ENCODE peak calls at places on chromosome 7, in four cellular contexts. O is A549, N is HepG2, V is GM12878. H is an unnamed sample.

GRCh38 chr7:73885975-73886798 is 25.2 kb downstream of the TMEM270 start:
- DNase-seq in N (no peak), V (no peak), O (no peak), H (peak)

GRCh38 chr7:75611557-75612178 is 119.5 kb downstream of the SPDYE5 start:
- DNase-seq in N (peak), V (no peak), O (no peak), H (no peak)

GRCh38 chr7:14381306-14381705 is 391.8 kb upstream of the ETV1 start:
- DNase-seq in O (no peak), V (no peak), N (no peak), H (no peak)

GRCh38 chr7:38565289-38565688 is 65.9 kb downstream of the AMPH start:
- DNase-seq in N (no peak), O (no peak), V (no peak), H (no peak)

GRCh38 chr7:30304177-30304884 is 19.9 kb downstream of the ZNRF2 start:
- DNase-seq in O (no peak), N (peak), V (no peak), H (no peak)

GRCh38 chr7:113783403-113783802 is 135.4 kb downstream of the PPP1R3A start:
- DNase-seq in V (no peak), O (no peak), N (no peak), H (no peak)

GRCh38 chr7:1050956-1051690 is 6.8 kb downstream of the GPR146 start:
- DNase-seq in N (no peak), V (no peak), O (no peak), H (no peak)

GRCh38 chr7:94400022-94400421 is 5.3 kb downstream of the COL1A2 start:
- DNase-seq in N (no peak), V (no peak), O (no peak), H (no peak)

GRCh38 chr7:17659126-17659525 is 281.2 kb downstream of the SNX13 start:
- DNase-seq in N (no peak), O (no peak), V (no peak), H (no peak)

GRCh38 chr7:22361320-22361719 is 4.4 kb upstream of the RAPGEF5 start:
- DNase-seq in O (no peak), V (no peak), N (no peak), H (no peak)

GRCh38 chr7:128893251-128894100 is 17.0 kb downstream of the KCP start:
- DNase-seq in V (no peak), N (no peak), O (no peak), H (no peak)

GRCh38 chr7:40297741-40298311 is 163.0 kb downstream of the SUGCT start:
- DNase-seq in O (no peak), N (no peak), V (no peak), H (no peak)

GRCh38 chr7:20307901-20308300 is 22.8 kb upstream of the ITGB8 start:
- DNase-seq in N (no peak), O (no peak), V (no peak), H (no peak)

GRCh38 chr7:106767073-106767472 is 98.0 kb upstream of the PIK3CG start:
- DNase-seq in N (no peak), V (no peak), O (no peak), H (no peak)

GRCh38 chr7:43758029-43758860 is at the start of gene BLVRA:
- DNase-seq in V (no peak), N (peak), O (peak), H (peak)

GRCh38 chr7:2613113-2613925 is 18.5 kb upstream of the TTYH3 start:
- DNase-seq in N (no peak), O (no peak), V (no peak), H (no peak)

GRCh38 chr7:66016131-66016461 is 34.1 kb upstream of the GUSB start:
- DNase-seq in O (no peak), V (no peak), N (peak), H (peak)

GRCh38 chr7:95993420-95993819 is 221.1 kb downstream of the DYNC1I1 start:
- DNase-seq in N (no peak), V (no peak), O (no peak), H (no peak)

GRCh38 chr7:152556013-152556412 is 119.9 kb downstream of the XRCC2 start:
- DNase-seq in N (no peak), O (no peak), V (no peak), H (no peak)

GRCh38 chr7:16431646-16432424 is 10.5 kb upstream of the CRPPA start:
- DNase-seq in V (no peak), O (peak), N (peak), H (peak)

GRCh38 chr7:133859191-133859590 is 267.9 kb upstream of the LRGUK start:
- DNase-seq in N (no peak), V (no peak), O (no peak), H (no peak)

GRCh38 chr7:55539380-55539779 is 32.9 kb downstream of the VOPP1 start:
- DNase-seq in O (no peak), V (no peak), N (no peak), H (no peak)

GRCh38 chr7:76216683-76217082 is 15.0 kb downstream of the SRRM3 start:
- DNase-seq in N (no peak), V (no peak), O (no peak), H (no peak)

GRCh38 chr7:16462618-16463017 is 2.9 kb downstream of the SOSTDC1 start:
- DNase-seq in N (no peak), V (no peak), O (no peak), H (no peak)

GRCh38 chr7:7732566-7733290 is 14.3 kb upstream of the RPA3 start:
- DNase-seq in V (no peak), N (peak), O (no peak), H (no peak)

GRCh38 chr7:55555160-55555559 is 17.1 kb downstream of the VOPP1 start:
- DNase-seq in N (no peak), V (no peak), O (no peak), H (no peak)

GRCh38 chr7:6385909-6386560 is 61.7 kb downstream of the DAGLB start:
- DNase-seq in V (no peak), O (no peak), N (no peak), H (no peak)

GRCh38 chr7:113109718-113110117 is 8.6 kb downstream of the SMIM30 start:
- DNase-seq in O (no peak), V (no peak), N (no peak), H (no peak)

GRCh38 chr7:33771422-33771821 is 133.9 kb upstream of the BMPER start:
- DNase-seq in V (no peak), O (no peak), N (no peak), H (no peak)

GRCh38 chr7:143399642-143400041 is 9.0 kb downstream of the EPHA1 start:
- DNase-seq in O (no peak), N (no peak), V (no peak), H (no peak)

GRCh38 chr7:17019106-17019505 is 137.3 kb upstream of the AGR3 start:
- DNase-seq in V (no peak), O (no peak), N (no peak), H (no peak)

GRCh38 chr7:26237035-26237807 is 35.7 kb downstream of the CBX3 start:
- DNase-seq in O (no peak), N (no peak), V (no peak), H (no peak)

DNA sequence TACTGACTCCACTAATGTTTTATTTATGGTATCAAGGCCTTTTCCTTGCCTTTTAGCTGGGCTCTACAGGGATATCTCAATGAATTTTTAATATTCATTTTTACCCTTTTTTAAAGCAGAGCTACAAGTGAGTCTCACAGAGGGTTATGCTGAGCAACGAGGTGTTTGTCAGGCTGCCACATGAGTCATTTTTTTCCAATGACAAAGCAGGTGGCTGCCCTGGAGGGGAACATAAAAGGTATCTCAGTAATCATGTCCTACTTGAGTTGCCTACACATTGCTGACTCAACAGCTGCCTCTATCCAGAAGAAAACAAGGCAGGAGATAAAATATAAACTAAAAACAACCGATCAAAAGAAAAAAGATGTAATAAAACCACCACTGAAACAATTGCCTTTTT is 1004.9 kb upstream of the POT1 start:
- DNase-seq in N (no peak), V (no peak), O (no peak), H (no peak)
- TF ChIP-seq POLR2AphosphoS2 in N (no peak), V (no peak), O (no peak), H (no peak)

GRCh38 chr7:155184923-155185322 is 112.8 kb upstream of the INSIG1 start:
- DNase-seq in N (no peak), V (no peak), O (no peak), H (no peak)

GRCh38 chr7:155189600-155189989 is 108.1 kb upstream of the INSIG1 start:
- DNase-seq in N (no peak), O (no peak), V (no peak), H (no peak)

GRCh38 chr7:155188821-155189599 is 108.7 kb upstream of the INSIG1 start:
- DNase-seq in O (no peak), V (no peak), N (no peak), H (no peak)

GRCh38 chr7:155188357-155188756 is 109.3 kb upstream of the INSIG1 start:
- DNase-seq in N (no peak), V (no peak), O (no peak), H (no peak)

DNA sequence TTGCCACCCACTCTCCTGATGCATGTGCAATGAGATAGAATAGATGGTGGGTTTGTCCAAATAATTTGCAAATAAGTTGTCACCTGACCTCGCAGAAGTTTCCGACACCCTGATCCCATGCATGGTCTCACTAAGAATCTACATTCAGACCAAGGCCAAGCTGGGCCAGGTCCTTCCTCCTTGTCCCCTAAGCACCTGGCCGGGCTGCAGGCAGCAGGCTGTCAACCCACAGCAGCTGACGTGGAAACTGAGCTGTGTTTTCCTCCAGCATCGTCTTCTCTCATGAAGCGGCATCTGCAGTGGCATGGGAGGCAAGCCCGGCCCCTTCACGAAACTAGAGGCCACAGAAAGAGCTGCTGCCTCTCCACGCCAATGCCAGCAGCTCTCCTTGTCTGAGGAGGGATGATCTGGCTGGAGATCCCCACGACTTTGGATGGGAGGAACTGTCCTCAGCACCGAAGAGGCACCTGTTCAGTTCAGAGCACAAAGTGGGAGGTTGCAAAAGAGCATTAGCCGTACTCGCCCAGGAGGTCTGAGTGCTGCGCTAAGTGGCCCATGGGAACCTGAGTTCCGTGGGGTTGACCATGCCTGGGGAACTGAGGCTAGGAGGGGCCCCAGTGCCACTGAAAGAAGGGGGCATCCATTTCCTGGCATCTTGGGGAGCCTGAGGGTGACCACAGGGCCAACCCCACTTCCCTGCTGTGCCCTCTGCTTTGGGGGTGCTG is 110.5 kb upstream of the INSIG1 start:
- DNase-seq in N (no peak), O (no peak), V (no peak), H (no peak)
- TF ChIP-seq POLR2AphosphoS2 in N (no peak), O (no peak), V (no peak), H (no peak)

GRCh38 chr7:28510022-28510367 is 97.7 kb downstream of the CREB5 start:
- DNase-seq in N (no peak), O (no peak), V (no peak), H (no peak)

GRCh38 chr7:28505014-28505413 is 92.7 kb downstream of the CREB5 start:
- DNase-seq in N (no peak), V (no peak), O (no peak), H (no peak)

GRCh38 chr7:28505861-28506260 is 93.5 kb downstream of the CREB5 start:
- DNase-seq in N (no peak), V (no peak), O (no peak), H (no peak)

GRCh38 chr7:28509256-28510021 is 97.1 kb downstream of the CREB5 start:
- DNase-seq in N (no peak), O (no peak), V (peak), H (no peak)

DNA sequence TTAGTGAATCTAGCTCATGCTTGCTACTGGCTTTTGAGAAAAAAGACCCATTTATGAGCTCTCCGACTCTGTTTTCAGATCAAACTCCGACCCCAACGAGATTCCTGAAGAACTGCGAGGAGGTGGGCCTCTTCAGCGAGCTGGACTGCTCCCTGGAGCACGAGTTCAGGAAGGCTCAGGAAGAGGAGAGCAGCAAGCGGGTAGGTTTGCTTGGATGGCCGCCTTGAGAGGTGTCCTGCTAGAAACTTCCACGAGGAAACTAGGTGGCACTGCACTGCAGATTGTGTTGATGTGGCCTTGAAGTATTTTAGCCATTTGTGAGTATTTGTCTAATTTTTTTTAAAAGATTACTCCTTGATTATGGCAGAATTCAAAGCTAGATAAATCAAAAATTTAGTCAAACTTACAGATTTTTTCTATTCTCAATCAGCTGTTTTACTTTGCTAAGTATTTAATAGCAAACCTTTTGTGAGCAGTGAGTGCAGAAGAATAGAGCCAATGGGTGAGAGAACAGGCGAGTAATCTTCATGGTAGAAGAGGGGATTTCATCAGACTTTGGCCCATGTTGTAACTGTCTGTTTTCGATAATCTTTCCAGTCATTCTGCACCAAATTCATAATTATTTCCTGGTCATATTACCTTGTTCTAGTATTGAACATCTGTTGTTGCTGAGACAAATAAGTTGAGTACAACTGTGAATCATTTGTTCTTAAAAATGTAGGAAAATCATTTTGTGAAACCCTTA is 95.4 kb downstream of the CREB5 start:
- DNase-seq in O (no peak), V (no peak), N (no peak), H (no peak)
- TF ChIP-seq POLR2AphosphoS2 in O (no peak), V (no peak), N (no peak), H (no peak)

DNA sequence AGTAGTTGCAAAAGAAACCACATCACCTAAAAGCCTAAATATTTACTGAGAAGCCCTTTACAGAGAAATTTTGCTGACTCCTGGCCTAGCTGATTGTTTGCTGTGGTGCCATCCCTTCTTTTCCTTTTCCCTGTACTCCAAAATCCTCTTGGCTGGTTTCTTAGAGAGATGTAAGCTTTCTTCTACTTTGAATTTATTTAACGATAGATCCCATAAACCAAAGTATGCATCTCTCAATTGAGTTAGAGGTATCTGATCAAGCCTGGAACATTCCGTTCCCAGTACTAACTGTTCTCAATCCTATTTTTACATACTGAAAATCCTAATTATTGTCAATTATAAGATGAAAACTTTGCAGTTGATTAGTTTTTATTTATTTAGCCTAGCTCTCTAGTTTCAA is 6.3 kb downstream of the TMEM60 start:
- DNase-seq in O (no peak), N (no peak), V (no peak), H (no peak)
- TF ChIP-seq POLR2AphosphoS2 in O (no peak), N (no peak), V (no peak), H (no peak)

GRCh38 chr7:41637051-41637450 is 65.8 kb downstream of the INHBA start:
- DNase-seq in N (no peak), V (no peak), O (no peak), H (no peak)
- TF ChIP-seq POLR2AphosphoS2 in N (no peak), V (no peak), O (no peak), H (no peak)

DNA sequence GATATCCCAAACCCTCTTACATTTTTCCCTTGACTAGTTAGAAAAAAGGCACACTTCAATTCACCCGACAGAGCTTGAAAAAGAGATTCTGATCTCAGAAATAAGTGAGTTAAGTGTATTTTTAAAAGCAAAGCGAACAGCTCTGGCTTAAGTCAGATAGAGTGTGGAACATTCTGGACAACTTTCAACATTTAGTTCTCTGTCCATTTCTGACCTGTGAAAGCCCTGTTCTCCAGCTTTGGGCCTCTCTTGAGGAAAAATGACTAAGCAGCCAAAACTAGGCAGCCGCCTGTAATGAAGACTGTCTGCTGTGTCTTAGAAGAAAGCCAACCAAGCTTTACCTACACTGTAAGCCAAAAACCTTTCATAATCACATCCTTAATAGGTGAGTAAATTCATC is 50.5 kb downstream of the CDK6 start:
- DNase-seq in O (no peak), V (no peak), N (no peak), H (peak)
- TF ChIP-seq POLR2AphosphoS2 in O (no peak), V (no peak), N (no peak), H (no peak)

H was measured in K562.